ENCODE peak calls at places on chromosome 7, in four cellular contexts. S is neural crest cell, X is HL-60, Y is GM12878. M is an unnamed sample.

GRCh38 chr7:98212532-98213041 is 1.3 kb downstream of the BHLHA15 start:
- DNase-seq in X (no peak), Y (no peak), S (no peak), M (peak; percentile 25)

GRCh38 chr7:98294798-98295382 is 13.4 kb downstream of the BRI3 start:
- DNase-seq in X (peak; percentile 34), Y (no peak), S (peak; percentile 61), M (no peak)

GRCh38 chr7:98902523-98902922 is 24.2 kb downstream of the TRRAP start:
- DNase-seq in Y (no peak), X (no peak), S (no peak), M (no peak)

GRCh38 chr7:25482631-25483030 is 254.3 kb upstream of the NPVF start:
- DNase-seq in Y (no peak), S (no peak), X (no peak), M (no peak)

GRCh38 chr7:29918850-29919249 is 70.8 kb downstream of the SCRN1 start:
- DNase-seq in S (no peak), X (no peak), Y (no peak), M (no peak)

GRCh38 chr7:84613411-84613810 is 418.8 kb upstream of the SEMA3A start:
- DNase-seq in Y (no peak), S (no peak), X (no peak), M (no peak)

GRCh38 chr7:128783143-128783799 is 7.7 kb upstream of the OPN1SW start:
- DNase-seq in S (peak; percentile 57), Y (no peak), X (no peak), M (no peak)

GRCh38 chr7:155371884-155372781 is 74.5 kb downstream of the INSIG1 start:
- DNase-seq in Y (no peak), S (no peak), X (no peak), M (no peak)

GRCh38 chr7:74037609-74038008 is 9.6 kb downstream of the ELN start:
- DNase-seq in Y (no peak), S (no peak), X (no peak), M (no peak)

GRCh38 chr7:24982917-24983316 is 2.9 kb upstream of the OSBPL3 start:
- DNase-seq in Y (no peak), X (no peak), S (no peak), M (no peak)

DNA sequence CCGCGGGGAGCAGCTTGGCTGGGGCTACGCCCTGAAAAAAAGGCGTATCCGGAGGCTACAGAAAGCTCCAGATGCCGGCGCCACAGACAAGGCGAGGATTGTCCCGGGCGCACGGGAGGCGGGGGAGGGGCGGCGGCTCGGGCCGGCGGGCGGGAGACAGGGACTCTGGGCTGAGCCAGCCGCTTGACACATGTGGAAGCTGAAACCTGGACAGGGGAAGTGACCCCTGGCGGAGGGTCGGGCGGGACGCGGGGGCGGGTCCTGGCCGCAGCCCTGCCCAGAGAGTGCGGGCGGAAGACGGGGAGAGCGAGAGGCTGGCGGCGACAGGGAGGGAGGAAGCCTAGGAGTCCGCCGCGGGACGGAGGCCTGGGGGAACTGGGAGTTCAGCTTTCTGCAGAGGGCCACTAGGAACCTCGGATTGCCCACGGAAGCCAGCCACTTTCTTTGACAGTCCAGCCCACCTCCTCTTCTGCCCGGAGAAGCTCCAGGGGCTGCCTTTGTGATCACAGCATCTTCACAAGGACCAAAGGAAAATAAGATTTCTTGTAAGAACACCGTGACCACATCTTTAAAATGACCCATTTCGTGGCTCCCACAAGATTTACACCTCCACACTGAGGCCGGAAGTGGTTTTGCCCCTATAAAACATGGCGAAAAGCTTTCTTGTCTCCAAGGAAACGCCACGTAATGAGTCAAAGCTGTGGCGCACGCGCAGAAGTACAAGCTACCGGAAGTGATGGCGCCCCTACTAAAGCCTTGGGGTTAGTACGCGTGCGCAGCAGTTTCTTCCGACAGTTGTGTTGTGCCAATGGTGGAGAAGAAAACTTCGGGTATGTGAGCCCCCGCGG is at the start of the genes PLOD3 and ZNHIT1:
- DNase-seq in Y (peak; percentile 96), X (peak; percentile 96), S (peak; percentile 93), M (peak; percentile 95)
- TF ChIP-seq CTCF in Y (peak; percentile 5), X (no peak), S (peak; percentile 45), M (no peak)

GRCh38 chr7:94588090-94588489 is 67.8 kb downstream of the SGCE start:
- DNase-seq in S (no peak), X (no peak), Y (no peak), M (no peak)

GRCh38 chr7:94591185-94591584 is 64.7 kb downstream of the SGCE start:
- DNase-seq in X (no peak), Y (no peak), S (no peak), M (no peak)

GRCh38 chr7:94594882-94595281 is 61.1 kb downstream of the SGCE start:
- DNase-seq in S (no peak), Y (no peak), X (no peak), M (no peak)

GRCh38 chr7:94595717-94596116 is 60.2 kb downstream of the SGCE start:
- DNase-seq in S (no peak), X (no peak), Y (no peak), M (no peak)

GRCh38 chr7:94590526-94591162 is 65.3 kb downstream of the SGCE start:
- DNase-seq in S (no peak), Y (no peak), X (no peak), M (no peak)
- TF ChIP-seq CTCF in S (no peak), Y (no peak), X (no peak), M (no peak)

GRCh38 chr7:32143271-32143670 is 73.1 kb upstream of the PDE1C start:
- DNase-seq in X (no peak), S (no peak), Y (no peak), M (no peak)

GRCh38 chr7:32145911-32146310 is 75.7 kb upstream of the PDE1C start:
- DNase-seq in S (no peak), Y (no peak), X (no peak), M (no peak)

GRCh38 chr7:32142649-32143048 is 72.4 kb upstream of the PDE1C start:
- DNase-seq in X (no peak), S (no peak), Y (no peak), M (no peak)

DNA sequence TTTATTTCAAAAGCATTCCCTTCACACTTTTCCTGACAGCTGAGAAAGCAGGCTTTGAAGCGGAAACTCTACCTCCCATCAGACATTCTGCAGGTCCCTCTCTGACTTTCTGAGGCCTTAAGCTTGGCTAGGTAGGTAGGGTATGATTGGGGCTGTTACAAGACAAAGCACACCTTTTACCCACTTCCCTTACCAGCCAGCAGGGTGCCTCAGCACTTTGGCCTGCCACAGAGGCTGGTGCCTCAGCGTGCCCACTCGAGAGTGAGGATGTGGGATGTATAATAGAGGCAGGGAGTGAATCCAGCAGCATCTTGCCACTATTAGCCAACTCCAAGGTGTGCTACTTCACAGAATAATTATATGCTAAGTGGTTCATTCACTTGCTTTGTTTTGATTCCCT is 70.3 kb upstream of the PDE1C start:
- DNase-seq in X (no peak), S (no peak), Y (no peak), M (no peak)
- TF ChIP-seq CTCF in X (no peak), S (no peak), Y (no peak), M (no peak)

GRCh38 chr7:11792122-11792521 is 39.9 kb downstream of the THSD7A start:
- DNase-seq in Y (no peak), X (no peak), S (no peak), M (no peak)

GRCh38 chr7:11795231-11795630 is 36.8 kb downstream of the THSD7A start:
- DNase-seq in S (no peak), Y (no peak), X (no peak), M (no peak)
- TF ChIP-seq CTCF in S (no peak), Y (no peak), X (no peak), M (no peak)

DNA sequence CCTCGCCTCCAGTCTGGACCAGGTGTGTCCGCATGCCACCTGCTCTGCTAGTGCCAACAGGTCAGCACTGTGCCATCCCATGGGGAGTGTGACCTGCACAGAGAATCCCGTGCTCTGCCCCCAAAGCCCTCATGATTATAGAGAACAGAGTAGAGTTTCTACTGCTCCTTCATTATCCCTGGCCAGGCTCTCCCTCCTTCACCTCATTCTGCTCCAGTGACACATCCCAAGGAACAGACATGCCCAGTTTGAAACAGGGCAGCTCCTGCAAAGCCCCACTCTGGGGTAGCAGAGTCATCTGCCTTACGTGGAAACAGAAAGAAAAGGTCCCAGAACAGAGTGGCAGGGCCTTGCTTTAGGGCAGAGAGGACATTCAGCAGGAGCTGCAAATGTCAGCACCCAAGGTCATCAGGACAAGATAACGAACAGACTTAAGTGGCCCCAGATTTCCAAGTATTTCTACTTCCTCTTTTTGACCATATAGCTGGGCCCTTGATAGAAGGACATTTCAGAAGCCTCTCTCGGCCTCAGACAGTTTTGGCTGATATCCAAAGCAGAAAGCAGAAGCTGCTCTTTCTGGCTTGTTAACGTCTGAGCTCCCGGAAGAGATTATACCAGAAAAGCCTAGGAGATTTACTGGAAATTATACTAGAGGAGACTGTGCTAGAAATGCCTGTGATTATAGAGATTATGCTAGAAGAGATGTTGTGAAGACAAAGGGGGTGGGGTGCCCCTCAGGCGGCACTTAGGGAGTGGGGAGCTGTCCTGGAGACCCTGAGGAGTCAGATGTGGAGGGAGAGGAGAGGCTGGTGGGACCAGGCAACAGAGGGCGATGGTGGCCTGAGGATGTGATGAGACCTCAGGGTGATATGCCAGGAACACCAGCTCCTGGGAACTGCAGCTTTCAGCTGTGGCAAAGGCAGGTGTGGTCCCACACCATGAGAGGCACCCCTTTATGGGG is 12.6 kb downstream of the TMEM176B start:
- DNase-seq in Y (peak; percentile 30), X (peak; percentile 90), S (no peak), M (no peak)
- TF ChIP-seq CTCF in Y (no peak), X (no peak), S (no peak), M (no peak)